ENCODE peak calls at places on chromosomes 4 and X, in five cellular contexts. E, O, S, N and G are unnamed samples.

GRCh38 chr4:40401096-40401495 is 66.0 kb downstream of the CHRNA9 start:
- DNase-seq in E (no peak), O (no peak), S (no peak), N (no peak), G (no peak)

GRCh38 chr4:3657917-3658913 is 108.0 kb upstream of the ADRA2C start:
- DNase-seq in E (no peak), O (no peak), S (peak), N (no peak), G (no peak)

GRCh38 chrX:71154641-71155040 is 10.0 kb downstream of the NLGN3 start:
- DNase-seq in E (no peak), O (no peak), S (no peak), N (no peak), G (no peak)

GRCh38 chr4:96593422-96593821 is 753.5 kb downstream of the PDHA2 start:
- DNase-seq in E (no peak), O (no peak), S (no peak), N (no peak), G (no peak)

GRCh38 chr4:136803430-136803829 is 728.9 kb downstream of the PCDH18 start:
- DNase-seq in E (no peak), O (no peak), S (no peak), N (no peak), G (no peak)

GRCh38 chr4:38872620-38873019 is 5.0 kb downstream of the FAM114A1 start:
- DNase-seq in E (no peak), O (no peak), S (peak), N (no peak), G (no peak)

GRCh38 chr4:147547314-147548056 is 66.6 kb downstream of the EDNRA start:
- DNase-seq in E (no peak), O (no peak), S (peak), N (no peak), G (no peak)

GRCh38 chr4:7389719-7390118 is 45.0 kb downstream of the PSAPL1 start:
- DNase-seq in E (no peak), O (no peak), S (no peak), N (no peak), G (no peak)

GRCh38 chr4:141142423-141142822 is 9.2 kb upstream of the RNF150 start:
- DNase-seq in E (no peak), O (no peak), S (peak), N (no peak), G (no peak)

GRCh38 chr4:153553820-153554173 is 87.6 kb downstream of the TMEM131L start:
- DNase-seq in E (no peak), O (no peak), S (no peak), N (no peak), G (no peak)

GRCh38 chr4:75596061-75596460 is 34.3 kb downstream of the CDKL2 start:
- DNase-seq in E (no peak), O (no peak), S (no peak), N (no peak), G (no peak)

GRCh38 chr4:55906999-55907398 is 41.7 kb upstream of the CEP135 start:
- DNase-seq in E (no peak), O (no peak), S (no peak), N (no peak), G (no peak)

GRCh38 chrX:136130931-136131843 is 16.1 kb upstream of the FHL1 start:
- DNase-seq in E (no peak), O (no peak), S (peak), N (no peak), G (no peak)

GRCh38 chr4:11878241-11878640 is 449.5 kb upstream of the HS3ST1 start:
- DNase-seq in E (no peak), O (no peak), S (no peak), N (no peak), G (no peak)

GRCh38 chr4:137425281-137425680 is 107.0 kb downstream of the PCDH18 start:
- DNase-seq in E (no peak), O (no peak), S (no peak), N (no peak), G (no peak)

GRCh38 chr4:14920237-14920636 is 82.0 kb upstream of the CPEB2 start:
- DNase-seq in E (no peak), O (no peak), S (no peak), N (no peak), G (no peak)

GRCh38 chrX:19602866-19603620 is 87.7 kb upstream of the MAP3K15 start:
- DNase-seq in E (no peak), O (no peak), S (peak), N (no peak), G (no peak)

GRCh38 chr4:133921280-133922195 is 280.1 kb downstream of the PABPC4L start:
- DNase-seq in E (no peak), O (no peak), S (no peak), N (no peak), G (peak)

GRCh38 chr4:175109933-175110332 is 191.8 kb downstream of the ADAM29 start:
- DNase-seq in E (no peak), O (no peak), S (no peak), N (no peak), G (no peak)

GRCh38 chr4:24440765-24441164 is 143.6 kb downstream of the DHX15 start:
- DNase-seq in E (no peak), O (no peak), S (no peak), N (no peak), G (no peak)

GRCh38 chrX:45515262-45516215 is 314.9 kb upstream of the DIPK2B start:
- DNase-seq in E (no peak), O (peak), S (peak), N (no peak), G (no peak)

GRCh38 chr4:61924131-61924530 is 724.0 kb downstream of the ADGRL3 start:
- DNase-seq in E (no peak), O (no peak), S (no peak), N (no peak), G (no peak)

GRCh38 chr4:77264826-77265225 is 107.8 kb downstream of the CCNG2 start:
- DNase-seq in E (no peak), O (no peak), S (no peak), N (no peak), G (no peak)

GRCh38 chr4:24213936-24214335 is 324.1 kb upstream of the PPARGC1A start:
- DNase-seq in E (no peak), O (no peak), S (no peak), N (no peak), G (no peak)